ENCODE peak calls at places on chromosomes 16 and 17, in six cellular contexts. P is hepatocyte, G is astrocyte, L is MM.1S, T is HepG2, Y is mesendoderm. O is an unnamed sample. For H3K79me2, the result is how much of the 10 kb centered on the place peaks cover.

GRCh38 chr17:77859411-77859810 is 99.1 kb upstream of the TNRC6C start:
- DNase-seq in Y (no peak), L (no peak), P (no peak), T (no peak), G (no peak), O (no peak)

GRCh38 chr16:70738083-70738977 is 52.5 kb upstream of the MTSS2 start:
- DNase-seq in T (peak), P (peak), L (peak), G (no peak), Y (peak), O (peak)

GRCh38 chr17:77863814-77864161 is 94.7 kb upstream of the TNRC6C start:
- DNase-seq in G (no peak), Y (no peak), L (peak), P (peak), T (peak), O (no peak)

GRCh38 chr16:89453662-89454321 is 36.6 kb downstream of the ANKRD11 start:
- DNase-seq in P (no peak), L (no peak), T (no peak), G (peak), Y (peak), O (no peak)

GRCh38 chr17:1484586-1485310 is 7.7 kb downstream of the MYO1C start:
- DNase-seq in G (no peak), L (peak), Y (peak), P (peak), T (peak), O (peak)

GRCh38 chr16:20280259-20280658 is 47.1 kb downstream of the GP2 start:
- DNase-seq in G (no peak), P (no peak), T (no peak), Y (no peak), L (no peak), O (no peak)

GRCh38 chr16:53043986-53044571 is 8.6 kb downstream of the CHD9NB start:
- DNase-seq in G (no peak), T (peak), P (peak), Y (peak), L (no peak), O (no peak)

GRCh38 chr17:34740516-34740915 is 161.1 kb downstream of the TMEM132E start:
- DNase-seq in G (no peak), L (no peak), T (no peak), Y (no peak), P (no peak), O (no peak)

GRCh38 chr17:79164408-79164807 is 89.8 kb downstream of the ENGASE start:
- DNase-seq in T (no peak), L (no peak), Y (no peak), P (no peak), G (no peak), O (no peak)

GRCh38 chr17:44752953-44753861 is 5.6 kb upstream of the ADAM11 start:
- DNase-seq in P (no peak), Y (no peak), T (peak), L (no peak), G (no peak), O (no peak)

GRCh38 chr16:79658301-79659001 is 57.9 kb upstream of the MAF start:
- DNase-seq in T (peak), L (no peak), G (peak), Y (no peak), P (peak), O (peak)

GRCh38 chr17:68892193-68892592 is 63.0 kb downstream of the ABCA8 start:
- DNase-seq in Y (no peak), P (no peak), G (no peak), L (no peak), T (no peak), O (no peak)

GRCh38 chr16:4358831-4359561 is 7.9 kb upstream of the PAM16 start:
- DNase-seq in G (no peak), P (peak), Y (peak), T (peak), L (no peak), O (peak)

GRCh38 chr16:67967956-67968439 is 439 bp downstream of the SLC12A4 start:
- DNase-seq in P (peak), G (no peak), L (peak), Y (peak), T (no peak), O (peak)

GRCh38 chr17:80920406-80920805 is 71.2 kb upstream of the CHMP6 start:
- DNase-seq in P (no peak), G (peak), T (no peak), Y (no peak), L (no peak), O (peak)

DNA sequence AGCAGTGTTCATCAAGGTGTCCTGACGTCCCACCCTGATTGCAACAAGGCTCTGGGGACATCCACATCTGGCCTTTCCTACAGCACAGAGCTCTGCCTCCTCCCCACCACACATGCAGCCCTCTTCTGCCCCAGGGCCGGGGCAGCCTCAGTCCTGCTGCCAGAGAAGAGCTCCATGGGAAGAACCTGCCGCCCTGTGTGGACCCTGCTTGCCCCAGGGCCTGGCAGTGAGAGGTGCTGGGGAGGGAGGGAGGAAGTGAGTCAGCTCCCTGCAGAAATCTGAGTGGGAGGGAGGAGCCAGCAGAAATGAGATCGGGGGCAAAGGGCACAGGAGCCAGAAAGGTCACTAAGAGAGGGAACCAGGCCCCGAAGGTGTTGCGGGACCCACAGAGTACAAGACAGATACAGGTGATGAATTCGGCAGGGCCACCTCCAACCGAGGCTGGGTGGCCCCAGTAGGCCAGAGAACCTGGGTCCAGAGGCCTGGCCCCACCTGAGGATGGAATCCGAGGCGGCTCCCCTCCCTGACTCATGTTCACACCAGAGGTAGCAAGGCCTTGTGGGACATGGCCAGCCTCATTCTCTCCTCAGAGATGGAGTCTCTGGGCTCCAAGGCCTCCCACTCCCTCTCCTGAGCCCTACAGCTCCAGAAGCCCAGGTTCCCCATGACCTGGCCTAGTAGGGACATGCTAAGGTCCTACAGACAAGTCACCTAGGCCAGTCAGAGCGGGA is 24.8 kb downstream of the MYO18A start:
- DNase-seq in Y (peak), T (peak), G (no peak), L (peak), P (peak), O (peak)
- H3K79me2 ChIP-seq in Y (under half), T (half or more), G (under half), L (under half), P (half or more), O (under half)

DNA sequence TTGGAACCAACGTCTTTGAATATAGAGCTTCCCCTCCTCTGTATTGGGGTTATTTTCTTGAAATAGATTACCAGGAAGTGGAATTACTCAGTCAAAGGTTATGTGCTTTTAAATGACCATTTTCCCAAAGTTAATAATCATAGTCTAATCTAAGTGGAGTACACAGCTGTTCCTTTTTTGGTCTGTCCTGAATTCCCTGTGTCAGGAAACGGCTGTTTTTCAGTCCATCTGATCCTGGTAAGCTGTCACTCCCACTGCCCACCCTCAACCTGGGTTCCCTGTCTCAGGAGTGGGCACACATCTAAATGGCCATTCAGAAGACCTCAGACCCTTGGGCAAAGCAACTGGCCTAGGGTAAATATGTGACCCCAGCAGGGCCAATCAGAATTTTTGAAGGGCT is 57.6 kb upstream of the KSR1 start:
- DNase-seq in L (no peak), Y (no peak), T (no peak), P (no peak), G (no peak), O (no peak)
- H3K79me2 ChIP-seq in L (under half), Y (under half), T (under half), P (under half), G (under half), O (under half)

DNA sequence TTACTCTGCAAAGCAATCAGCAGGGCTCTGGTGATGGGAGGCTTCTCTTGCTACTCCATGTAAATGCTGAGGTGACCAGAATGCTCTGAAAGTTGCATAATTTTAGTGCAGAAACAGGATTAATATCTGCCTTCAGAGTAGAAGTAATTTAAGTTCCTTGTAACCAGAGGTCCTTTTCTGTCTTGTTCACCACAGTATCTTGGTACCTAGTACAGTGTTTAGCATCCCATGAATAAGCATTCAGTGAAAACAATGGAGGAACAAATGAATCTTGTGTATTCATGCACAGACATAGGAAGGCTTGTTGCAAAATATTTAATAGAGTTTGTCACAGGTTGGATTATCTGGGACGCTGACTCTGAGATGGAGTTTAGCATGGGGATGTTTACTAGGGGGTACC is 78.9 kb downstream of the CDH11 start:
- DNase-seq in P (no peak), T (no peak), L (no peak), Y (no peak), G (no peak), O (no peak)
- H3K79me2 ChIP-seq in P (half or more), T (under half), L (under half), Y (under half), G (half or more), O (under half)

GRCh38 chr17:30812218-30813177 is 12.0 kb downstream of the CRLF3 start:
- DNase-seq in Y (no peak), L (no peak), P (no peak), G (peak), T (no peak), O (peak)
- H3K79me2 ChIP-seq in Y (under half), L (half or more), P (under half), G (under half), T (under half), O (under half)

GRCh38 chr17:48632579-48633265 is 6.6 kb upstream of the HOXB9 start:
- DNase-seq in P (no peak), G (no peak), Y (peak), L (no peak), T (no peak), O (no peak)

GRCh38 chr17:48630009-48630924 is 4.1 kb upstream of the HOXB9 start:
- DNase-seq in P (no peak), G (no peak), L (no peak), Y (no peak), T (no peak), O (no peak)

GRCh38 chr17:48630925-48631692 is 5.0 kb upstream of the HOXB9 start:
- DNase-seq in L (no peak), Y (peak), P (no peak), G (no peak), T (no peak), O (no peak)

GRCh38 chr17:48633266-48633816 is 7.2 kb upstream of the HOXB9 start:
- DNase-seq in L (no peak), T (no peak), P (no peak), G (no peak), Y (no peak), O (no peak)

DNA sequence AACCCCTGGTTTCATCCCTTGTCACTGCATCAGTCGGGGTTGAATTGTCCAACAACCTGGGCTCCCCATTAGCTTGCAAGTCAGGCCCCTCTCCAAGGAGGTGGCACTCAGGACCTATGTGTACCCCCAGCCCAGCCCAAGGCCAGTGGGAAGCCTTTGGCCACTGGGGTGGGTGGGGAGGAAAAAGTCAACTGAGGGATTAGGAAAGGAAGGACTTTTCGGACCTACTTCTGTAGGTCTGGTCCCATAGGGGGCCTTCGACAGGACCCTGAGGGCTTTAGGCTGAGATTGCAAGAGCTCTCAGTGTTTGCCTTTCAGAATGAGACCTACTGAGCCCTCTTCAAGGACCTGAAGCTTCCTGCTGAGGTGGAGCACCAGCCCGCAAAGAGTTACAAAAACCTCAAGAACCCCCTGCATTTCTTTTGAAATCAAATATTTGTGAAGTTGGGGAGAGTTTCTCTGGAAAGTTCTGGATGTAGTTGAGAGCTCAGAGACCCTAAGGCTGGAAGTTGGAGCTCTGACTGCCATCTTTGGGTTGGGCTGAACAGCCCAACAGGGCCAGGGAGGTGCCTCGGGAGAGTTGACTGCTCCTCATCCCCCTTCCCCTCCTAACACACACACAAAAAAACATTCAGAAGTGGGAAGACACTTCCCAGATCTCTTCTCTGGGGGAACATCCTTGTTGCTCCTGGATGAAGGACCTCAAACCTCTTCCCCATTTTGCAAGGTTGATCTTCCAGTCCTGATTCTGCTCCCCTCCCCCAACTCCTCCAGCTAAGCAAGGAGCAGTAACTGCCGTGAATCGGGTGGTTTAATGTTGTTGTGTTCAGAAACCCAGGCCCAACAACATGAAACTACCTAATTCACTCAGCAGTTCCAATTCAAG is 5.8 kb upstream of the HOXB9 start:
- DNase-seq in P (no peak), T (no peak), L (no peak), G (no peak), Y (peak), O (no peak)
- H3K79me2 ChIP-seq in P (under half), T (under half), L (under half), G (under half), Y (under half), O (under half)

GRCh38 chr17:31740611-31741082 is 118.4 kb downstream of the COPRS start:
- DNase-seq in Y (peak), P (peak), L (no peak), T (no peak), G (peak), O (peak)

GRCh38 chr17:31736855-31737625 is 122.0 kb downstream of the COPRS start:
- DNase-seq in T (no peak), L (no peak), Y (no peak), P (no peak), G (no peak), O (no peak)

GRCh38 chr17:31739300-31739699 is 119.7 kb downstream of the COPRS start:
- DNase-seq in L (no peak), Y (no peak), P (peak), G (peak), T (no peak), O (peak)

GRCh38 chr17:31738488-31738887 is 120.6 kb downstream of the COPRS start:
- DNase-seq in T (no peak), L (no peak), Y (no peak), G (no peak), P (no peak), O (no peak)

DNA sequence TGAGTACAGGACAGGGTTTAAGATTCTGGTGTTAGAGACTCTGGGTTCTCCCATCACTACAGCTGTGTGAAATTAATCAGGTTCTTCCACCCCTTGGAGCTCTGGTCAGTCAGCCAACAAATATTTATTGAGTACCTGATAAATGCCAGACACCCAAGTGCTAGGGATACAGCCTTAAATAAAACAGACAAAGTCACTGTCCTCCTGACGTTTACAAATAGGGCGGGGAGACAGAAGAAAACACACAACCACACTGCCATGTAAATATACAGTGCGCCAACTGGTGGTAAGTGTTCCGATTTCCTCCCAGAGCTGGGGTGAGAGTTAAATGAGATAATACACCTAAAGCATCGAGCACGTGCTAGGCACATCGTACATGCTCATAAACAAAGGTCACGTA is 121.0 kb downstream of the COPRS start:
- DNase-seq in L (no peak), Y (no peak), P (no peak), T (no peak), G (no peak), O (no peak)
- H3K79me2 ChIP-seq in L (under half), Y (under half), P (under half), T (under half), G (under half), O (under half)

GRCh38 chr17:82060001-82060380 is 5.6 kb downstream of the DUS1L start:
- DNase-seq in Y (no peak), P (no peak), G (no peak), L (no peak), T (no peak), O (no peak)

GRCh38 chr17:82056729-82057621 is 5.3 kb downstream of the GPS1 start:
- DNase-seq in G (no peak), P (no peak), Y (no peak), T (peak), L (no peak), O (no peak)

GRCh38 chr17:82059272-82060000 is 6.2 kb downstream of the DUS1L start:
- DNase-seq in G (no peak), L (no peak), Y (no peak), T (no peak), P (no peak), O (no peak)

GRCh38 chr17:82058855-82059249 is 6.8 kb downstream of the DUS1L start:
- DNase-seq in T (no peak), Y (no peak), G (no peak), P (no peak), L (no peak), O (no peak)

DNA sequence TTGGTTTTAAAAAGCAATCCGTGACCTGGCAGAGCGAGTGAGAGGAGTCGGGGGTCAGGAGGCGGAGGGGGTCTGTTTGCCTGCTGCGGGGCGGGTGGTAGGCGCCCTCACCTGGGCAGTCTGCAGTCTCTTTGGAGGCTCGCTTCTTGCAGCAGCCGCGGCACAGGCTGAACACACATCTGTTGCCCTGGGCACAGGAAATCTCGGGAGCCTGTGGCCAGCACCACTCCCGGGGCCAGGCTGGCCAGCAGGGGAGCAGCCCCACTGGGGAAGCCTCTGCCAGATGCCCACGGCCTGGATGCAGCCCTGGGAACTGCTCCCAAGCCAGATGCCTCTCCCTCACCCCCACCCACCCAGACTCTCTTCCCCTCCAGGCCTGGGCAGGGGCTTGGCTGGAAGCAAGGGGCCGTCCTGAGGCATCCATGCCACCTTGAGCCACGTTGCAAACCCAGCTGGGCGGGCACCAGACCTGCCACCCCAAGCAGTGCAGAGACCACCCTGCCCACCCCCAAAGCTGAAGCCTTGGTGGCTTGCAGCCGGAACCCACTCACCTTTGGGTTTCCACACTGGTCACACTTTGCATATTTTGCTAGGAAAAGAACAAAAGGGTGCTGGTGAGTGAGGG is 6.6 kb downstream of the GPS1 start:
- DNase-seq in G (no peak), T (no peak), Y (no peak), P (no peak), L (no peak), O (no peak)
- H3K79me2 ChIP-seq in G (under half), T (under half), Y (under half), P (under half), L (under half), O (under half)

GRCh38 chr16:65070831-65071230 is 51.0 kb downstream of the CDH11 start:
- DNase-seq in Y (peak), T (peak), G (peak), L (no peak), P (peak), O (peak)

GRCh38 chr16:65079549-65079948 is 42.3 kb downstream of the CDH11 start:
- DNase-seq in Y (no peak), G (no peak), T (no peak), P (no peak), L (no peak), O (no peak)

GRCh38 chr16:65077181-65077580 is 44.7 kb downstream of the CDH11 start:
- DNase-seq in P (no peak), L (no peak), Y (no peak), T (no peak), G (no peak), O (no peak)

GRCh38 chr16:65071371-65072311 is 50.2 kb downstream of the CDH11 start:
- DNase-seq in T (no peak), L (no peak), Y (no peak), G (peak), P (no peak), O (peak)

GRCh38 chr16:65075877-65076276 is 46.0 kb downstream of the CDH11 start:
- DNase-seq in T (no peak), Y (no peak), P (no peak), L (no peak), G (no peak), O (no peak)
- H3K79me2 ChIP-seq in T (under half), Y (under half), P (half or more), L (under half), G (half or more), O (under half)

O was measured in fibroblast of lung.